ENCODE peak calls at places on chromosomes 6 and 20, in nine cellular contexts. K is GM20000, G is astrocyte of the spinal cord, U is psoas muscle, W is AG04450, P is cardiac muscle cell, D is ovary, Q is thoracic aorta, I is mucosa of descending colon. L is an unnamed sample.

GRCh38 chr20:25020901-25021301 is 28.4 kb upstream of the APMAP start:
- DNase-seq in G (no peak), U (peak; percentile 79), Q (no peak), W (no peak), I (no peak), P (no peak), K (no peak), D (no peak), L (no peak)

GRCh38 chr6:99297415-99297814 is 52.1 kb downstream of the FAXC start:
- DNase-seq in U (no peak), D (no peak), K (no peak), I (no peak), G (no peak), W (no peak), Q (no peak), P (no peak), L (no peak)

GRCh38 chr20:2130062-2130591 is 28.5 kb downstream of the STK35 start:
- DNase-seq in Q (no peak), K (no peak), P (no peak), D (no peak), I (no peak), U (no peak), G (no peak), W (no peak), L (no peak)

GRCh38 chr6:137084090-137084489 is 39.3 kb upstream of the IL20RA start:
- DNase-seq in D (no peak), U (no peak), K (no peak), W (no peak), Q (no peak), G (no peak), P (no peak), I (no peak), L (no peak)

GRCh38 chr6:106825156-106825555 is 149.4 kb downstream of the CD24 start:
- DNase-seq in D (no peak), K (no peak), Q (no peak), P (no peak), G (no peak), W (no peak), U (no peak), I (no peak), L (no peak)

GRCh38 chr6:128124713-128125112 is 223.9 kb upstream of the THEMIS start:
- DNase-seq in P (no peak), G (peak; percentile 29), Q (no peak), I (no peak), U (no peak), K (no peak), W (no peak), D (no peak), L (no peak)

GRCh38 chr20:19426356-19426755 is 213.9 kb downstream of the SLC24A3 start:
- DNase-seq in G (no peak), I (no peak), W (no peak), Q (no peak), D (no peak), P (no peak), U (no peak), K (no peak), L (no peak)

GRCh38 chr6:52403627-52404026 is 16.5 kb upstream of the EFHC1 start:
- DNase-seq in D (no peak), G (no peak), P (no peak), Q (no peak), K (no peak), I (peak; percentile 86), W (no peak), U (no peak), L (no peak)

GRCh38 chr6:89032599-89032998 is 48.0 kb upstream of the PNRC1 start:
- DNase-seq in W (no peak), K (no peak), P (no peak), Q (no peak), U (no peak), G (no peak), D (no peak), I (no peak), L (no peak)

GRCh38 chr6:79586548-79586947 is 44.6 kb upstream of the SH3BGRL2 start:
- DNase-seq in I (peak; percentile 29), P (peak; percentile 20), U (no peak), W (no peak), D (no peak), Q (no peak), K (no peak), G (peak; percentile 39), L (no peak)
- TF ChIP-seq CTCF in I (peak; percentile 52), P (peak; percentile 59), U (no peak), W (peak; percentile 66), D (no peak), Q (no peak), K (no peak), G (peak; percentile 61), L (no peak)

GRCh38 chr6:111644893-111645430 is 39.3 kb upstream of the TRAF3IP2 start:
- DNase-seq in W (no peak), Q (no peak), U (no peak), P (no peak), G (no peak), D (no peak), K (no peak), I (no peak), L (no peak)
- TF ChIP-seq CTCF in W (no peak), Q (no peak), U (no peak), P (no peak), G (no peak), D (no peak), K (no peak), I (no peak), L (no peak)

GRCh38 chr6:29853245-29853644 is 25.6 kb downstream of the HLA-G start:
- DNase-seq in P (no peak), U (no peak), D (no peak), G (no peak), K (no peak), Q (no peak), I (no peak), W (no peak), L (no peak)
- TF ChIP-seq CTCF in P (no peak), U (no peak), D (no peak), G (no peak), K (no peak), Q (no peak), I (no peak), W (no peak), L (no peak)

GRCh38 chr20:61875221-61875885 is 190.3 kb downstream of the TAF4 start:
- DNase-seq in G (no peak), P (peak; percentile 34), I (no peak), Q (no peak), K (no peak), W (no peak), D (no peak), U (no peak), L (no peak)

GRCh38 chr20:61873651-61874420 is 191.8 kb downstream of the TAF4 start:
- DNase-seq in P (no peak), K (no peak), I (no peak), Q (no peak), W (no peak), D (no peak), G (no peak), U (no peak), L (no peak)

GRCh38 chr20:61875996-61876395 is 189.7 kb downstream of the TAF4 start:
- DNase-seq in I (no peak), P (no peak), U (no peak), G (no peak), D (no peak), W (no peak), K (no peak), Q (no peak), L (no peak)

GRCh38 chr20:61872371-61872900 is 193.2 kb downstream of the TAF4 start:
- DNase-seq in P (no peak), D (no peak), W (no peak), Q (no peak), K (no peak), I (no peak), U (no peak), G (no peak), L (no peak)

GRCh38 chr20:61874421-61875068 is 191.1 kb downstream of the TAF4 start:
- DNase-seq in Q (no peak), K (no peak), G (peak; percentile 14), U (no peak), I (no peak), P (peak; percentile 43), W (no peak), D (no peak), L (no peak)
- TF ChIP-seq CTCF in Q (no peak), K (no peak), G (peak; percentile 37), U (no peak), I (no peak), P (peak; percentile 5), W (no peak), D (no peak), L (no peak)

GRCh38 chr20:50278684-50279531 is 88.3 kb downstream of the CEBPB start:
- DNase-seq in P (peak; percentile 47), Q (no peak), W (no peak), G (no peak), U (peak; percentile 96), K (no peak), D (peak; percentile 84), I (peak; percentile 81), L (no peak)
- TF ChIP-seq CTCF in P (peak; percentile 12), Q (peak; percentile 45), W (no peak), G (no peak), U (peak; percentile 52), K (no peak), D (peak; percentile 35), I (no peak), L (no peak)

GRCh38 chr20:44233436-44234016 is 13.6 kb upstream of the GDAP1L1 start:
- DNase-seq in P (no peak), I (no peak), G (no peak), Q (no peak), K (no peak), U (no peak), W (no peak), D (no peak), L (no peak)

GRCh38 chr20:44235702-44236101 is 11.4 kb upstream of the GDAP1L1 start:
- DNase-seq in K (no peak), W (no peak), I (no peak), Q (no peak), D (no peak), G (no peak), U (no peak), P (no peak), L (no peak)

GRCh38 chr20:44231713-44232468 is 15.2 kb upstream of the GDAP1L1 start:
- DNase-seq in Q (no peak), G (no peak), I (no peak), D (no peak), P (peak; percentile 23), U (no peak), K (no peak), W (no peak), L (no peak)

GRCh38 chr20:44231193-44231592 is 15.9 kb upstream of the GDAP1L1 start:
- DNase-seq in U (no peak), K (no peak), Q (no peak), G (no peak), I (no peak), D (no peak), W (no peak), P (no peak), L (no peak)

GRCh38 chr20:44234566-44235317 is 12.4 kb upstream of the GDAP1L1 start:
- DNase-seq in P (no peak), D (no peak), K (no peak), U (no peak), I (no peak), W (no peak), G (no peak), Q (no peak), L (no peak)
- TF ChIP-seq CTCF in P (no peak), D (no peak), K (no peak), U (no peak), I (no peak), W (no peak), G (no peak), Q (no peak), L (no peak)

L was measured in omental fat pad.